ENCODE peak calls at places on chromosomes 1 and 21, in four cellular contexts. V is T follicular helper cell; M is mucosa of descending colon; A is activated CD4-positive, CD25-positive, alpha-beta regulatory T cell. I is an unnamed sample.

GRCh38 chr1:248840946-248841345 is 2.9 kb downstream of the ZNF672 start:
- DNase-seq in V (no peak), M (no peak), A (no peak), I (no peak)

GRCh38 chr1:88150330-88150729 is 533.7 kb upstream of the PKN2 start:
- DNase-seq in V (no peak), M (no peak), A (no peak), I (no peak)

GRCh38 chr1:40036574-40036973 is 4.0 kb upstream of the CAP1 start:
- DNase-seq in V (no peak), M (peak; percentile 57), A (no peak), I (peak; percentile 88)

GRCh38 chr1:22296701-22297591 is 154.0 kb upstream of the WNT4 start:
- DNase-seq in V (no peak), M (no peak), A (no peak), I (no peak)

GRCh38 chr1:46526689-46527291 is 24.7 kb downstream of the KNCN start:
- DNase-seq in V (no peak), M (peak; percentile 48), A (no peak), I (no peak)

GRCh38 chr1:239944666-239945065 is 147.0 kb upstream of the FMN2 start:
- DNase-seq in V (no peak), M (no peak), A (no peak), I (no peak)

GRCh38 chr1:32321712-32322291 is 14.2 kb downstream of the MARCKSL1 start:
- DNase-seq in V (no peak), M (peak; percentile 91), A (no peak), I (peak; percentile 86)

GRCh38 chr1:111904478-111905218 is 84.8 kb downstream of the KCND3 start:
- DNase-seq in V (no peak), M (no peak), A (no peak), I (no peak)

GRCh38 chr21:16983425-16983824 is 529.4 kb upstream of the CXADR start:
- DNase-seq in V (no peak), M (no peak), A (no peak), I (no peak)

GRCh38 chr1:14516974-14517812 is 81.3 kb upstream of the KAZN start:
- DNase-seq in V (no peak), M (no peak), A (no peak), I (no peak)

GRCh38 chr1:93651695-93652094 is 29.9 kb downstream of the BCAR3 start:
- DNase-seq in V (no peak), M (no peak), A (no peak), I (no peak)

GRCh38 chr1:221268295-221268694 is 389.1 kb downstream of the HLX start:
- DNase-seq in V (no peak), M (no peak), A (no peak), I (no peak)

GRCh38 chr1:206631085-206631509 is 4.2 kb upstream of the DYRK3 start:
- DNase-seq in V (no peak), M (peak; percentile 65), A (no peak), I (peak; percentile 58)